ENCODE peak calls at places on chromosome 6, in seven cellular contexts. O is thyroid gland, E is ovary, C is spleen, J is vagina, P is IMR-90, Z is A549. H is an unnamed sample.

GRCh38 chr6:155414049-155414448 is 41.6 kb downstream of the NOX3 start:
- DNase-seq in O (no peak), E (no peak), C (no peak), J (no peak), P (no peak), Z (no peak), H (no peak)

GRCh38 chr6:335572-335971 is 43.3 kb downstream of the DUSP22 start:
- DNase-seq in O (no peak), E (no peak), C (peak; percentile 72), J (no peak), P (no peak), Z (no peak), H (no peak)

GRCh38 chr6:1024587-1024986 is 287.3 kb upstream of the FOXQ1 start:
- DNase-seq in O (no peak), E (no peak), C (no peak), J (no peak), P (peak; percentile 82), Z (peak; percentile 51), H (no peak)

GRCh38 chr6:87375315-87375714 is 30.7 kb downstream of the C6orf163 start:
- DNase-seq in O (no peak), E (no peak), C (no peak), J (no peak), P (no peak), Z (no peak), H (no peak)

GRCh38 chr6:3340358-3340798 is 81.6 kb downstream of the PSMG4 start:
- DNase-seq in O (no peak), E (no peak), C (no peak), J (no peak), P (no peak), Z (no peak), H (no peak)

GRCh38 chr6:6715465-6715864 is 126.9 kb downstream of the LY86 start:
- DNase-seq in O (no peak), E (no peak), C (no peak), J (no peak), P (no peak), Z (no peak), H (no peak)

GRCh38 chr6:100240798-100241197 is 223.9 kb downstream of the SIM1 start:
- DNase-seq in O (no peak), E (no peak), C (no peak), J (no peak), P (no peak), Z (no peak), H (no peak)

GRCh38 chr6:170043881-170044790 is 246.7 kb downstream of the DLL1 start:
- DNase-seq in O (no peak), E (no peak), C (peak; percentile 52), J (no peak), P (no peak), Z (no peak), H (no peak)

GRCh38 chr6:55734256-55734655 is 141.1 kb downstream of the BMP5 start:
- DNase-seq in O (no peak), E (no peak), C (no peak), J (no peak), P (no peak), Z (no peak), H (no peak)

GRCh38 chr6:45212976-45213375 is 115.2 kb upstream of the RUNX2 start:
- DNase-seq in O (no peak), E (no peak), C (no peak), J (no peak), P (no peak), Z (no peak), H (no peak)

GRCh38 chr6:83071023-83071422 is 3.6 kb downstream of the DOP1A start:
- DNase-seq in O (no peak), E (no peak), C (no peak), J (no peak), P (no peak), Z (no peak), H (no peak)

GRCh38 chr6:138182939-138183791 is 21.4 kb downstream of the ARFGEF3 start:
- DNase-seq in O (no peak), E (no peak), C (no peak), J (no peak), P (no peak), Z (no peak), H (no peak)

GRCh38 chr6:38688579-38689087 is 14.3 kb downstream of the GLO1 start:
- DNase-seq in O (no peak), E (no peak), C (no peak), J (no peak), P (no peak), Z (no peak), H (no peak)

GRCh38 chr6:150685860-150686259 is 86.2 kb downstream of the PLEKHG1 start:
- DNase-seq in O (no peak), E (no peak), C (peak; percentile 88), J (no peak), P (peak; percentile 1), Z (peak; percentile 28), H (no peak)

GRCh38 chr6:6008648-6009421 is 2.1 kb upstream of the NRN1 start:
- DNase-seq in O (peak; percentile 30), E (peak; percentile 60), C (peak; percentile 88), J (no peak), P (no peak), Z (peak; percentile 38), H (no peak)

GRCh38 chr6:81890846-81891245 is 138.4 kb upstream of the TENT5A start:
- DNase-seq in O (no peak), E (no peak), C (no peak), J (no peak), P (peak; percentile 53), Z (no peak), H (no peak)

GRCh38 chr6:61711849-61712248 is 574.2 kb downstream of the KHDRBS2 start:
- DNase-seq in O (no peak), E (no peak), C (no peak), J (no peak), P (no peak), Z (no peak), H (no peak)

GRCh38 chr6:19664878-19665715 is 172.1 kb upstream of the ID4 start:
- DNase-seq in O (no peak), E (no peak), C (no peak), J (no peak), P (no peak), Z (no peak), H (no peak)

GRCh38 chr6:111600154-111600553 is 5.5 kb downstream of the TRAF3IP2 start:
- DNase-seq in O (no peak), E (no peak), C (no peak), J (no peak), P (no peak), Z (no peak), H (no peak)

DNA sequence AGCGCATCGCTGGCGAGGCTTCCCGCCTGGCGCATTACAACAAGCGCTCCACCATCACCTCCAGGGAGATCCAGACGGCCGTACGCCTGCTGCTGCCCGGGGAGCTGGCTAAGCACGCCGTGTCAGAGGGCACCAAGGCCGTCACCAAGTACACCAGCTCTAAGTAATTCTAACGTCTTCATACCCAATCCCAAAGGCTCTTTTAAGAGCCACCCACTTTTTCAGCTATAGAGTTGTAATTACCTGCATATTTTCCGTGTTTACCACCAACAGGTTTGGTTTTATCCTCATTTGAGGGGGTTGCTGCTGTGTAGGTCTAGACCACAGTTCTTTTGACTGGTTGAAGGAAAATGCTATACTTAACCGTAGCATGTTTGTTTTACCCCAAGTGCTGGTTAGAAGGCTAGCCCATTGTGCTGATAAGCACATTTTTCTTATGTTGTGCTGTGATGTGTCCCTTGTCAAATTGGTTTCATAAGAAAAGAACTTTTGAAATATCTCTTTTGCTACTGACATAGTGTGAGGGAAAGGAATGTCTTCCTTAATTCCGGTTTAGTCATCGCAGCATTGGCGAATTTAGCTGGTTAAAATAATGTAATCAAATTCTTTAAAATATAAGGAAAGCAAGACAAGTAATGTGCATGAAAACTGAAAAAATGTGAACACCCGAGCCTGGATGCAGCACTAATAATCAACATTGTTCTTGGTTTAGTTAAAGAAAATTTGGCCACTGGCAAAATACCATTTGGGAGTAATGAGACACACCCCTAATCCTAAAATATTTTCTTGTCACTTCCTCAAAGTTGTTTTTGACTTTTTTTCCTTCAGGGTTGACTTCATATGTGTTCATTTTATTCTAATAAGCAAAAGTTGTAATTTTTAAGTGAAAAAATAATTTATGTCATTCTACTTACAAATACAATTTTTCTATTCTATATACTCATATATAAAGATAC is 112.8 kb downstream of the HFE start:
- DNase-seq in O (no peak), E (no peak), C (no peak), J (no peak), P (peak; percentile 38), Z (no peak), H (no peak)
- TF ChIP-seq POLR2A in O (no peak), E (no peak), C (no peak), J (no peak), P (no peak), Z (no peak), H (no peak)

DNA sequence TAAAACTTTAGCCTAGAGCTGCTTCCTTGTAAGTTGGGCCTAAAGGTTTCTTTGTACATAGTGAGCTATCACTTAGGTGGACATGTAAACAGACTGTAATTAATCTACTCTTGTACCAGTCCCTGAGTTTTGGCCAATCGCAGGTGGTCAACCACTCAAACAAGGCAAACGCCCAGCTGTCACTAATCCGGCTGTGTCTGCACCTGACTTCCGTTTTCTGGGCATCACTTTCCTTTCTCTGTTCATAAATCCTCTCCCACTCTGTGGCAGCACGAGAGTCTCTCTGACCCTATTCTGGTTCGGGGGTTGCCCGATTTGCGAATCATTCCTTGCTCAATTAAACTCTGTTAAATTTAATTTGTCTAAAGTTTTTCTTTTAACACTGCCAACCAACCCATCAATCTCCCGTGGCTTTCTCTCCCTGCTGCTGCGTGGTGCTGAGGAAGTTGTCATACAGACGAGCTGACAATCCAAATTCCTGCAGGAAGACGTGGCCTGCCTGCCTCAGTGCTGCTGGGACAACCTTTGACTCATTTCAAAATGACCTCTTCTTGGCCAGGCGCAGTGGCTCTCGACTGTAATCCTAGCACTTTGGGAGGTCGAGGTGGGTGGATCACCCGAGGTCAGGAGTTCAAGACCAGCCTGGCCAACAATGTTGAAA is 206.3 kb downstream of the QKI start:
- DNase-seq in O (no peak), E (no peak), C (no peak), J (no peak), P (peak; percentile 7), Z (no peak), H (no peak)
- H3K4me3 ChIP-seq in O (no peak overlapping the region), E (no peak overlapping the region), C (no peak overlapping the region), J (no peak overlapping the region), P (no peak overlapping the region), Z (no peak overlapping the region), H (no peak overlapping the region)

GRCh38 chr6:35305117-35305516 is 7.5 kb downstream of the DEF6 start:
- DNase-seq in O (no peak), E (no peak), C (no peak), J (no peak), P (no peak), Z (peak; percentile 19), H (no peak)

GRCh38 chr6:35300848-35301247 is 3.2 kb downstream of the DEF6 start:
- DNase-seq in O (no peak), E (no peak), C (peak; percentile 85), J (no peak), P (no peak), Z (no peak), H (no peak)

GRCh38 chr6:35304299-35304698 is 6.7 kb downstream of the DEF6 start:
- DNase-seq in O (no peak), E (no peak), C (peak; percentile 37), J (no peak), P (no peak), Z (no peak), H (no peak)

GRCh38 chr6:35299674-35300073 is 2.1 kb downstream of the DEF6 start:
- DNase-seq in O (no peak), E (no peak), C (peak; percentile 84), J (no peak), P (no peak), Z (no peak), H (no peak)

GRCh38 chr6:35302604-35303218 is 5.1 kb downstream of the DEF6 start:
- DNase-seq in O (no peak), E (no peak), C (peak; percentile 94), J (no peak), P (peak; percentile 9), Z (no peak), H (peak; percentile 56)
- TF ChIP-seq POLR2A in O (no peak), E (no peak), C (no peak), J (no peak), P (no peak), Z (no peak), H (peak; percentile 69)

GRCh38 chr6:108746841-108747575 is 101.2 kb upstream of the ARMC2 start:
- DNase-seq in O (no peak), E (no peak), C (no peak), J (no peak), P (no peak), Z (no peak), H (no peak)
- H3K4me3 ChIP-seq in O (no peak overlapping the region), E (no peak overlapping the region), C (no peak overlapping the region), J (no peak overlapping the region), P (no peak overlapping the region), Z (no peak overlapping the region), H (no peak overlapping the region)